ENCODE peak calls at places on chromosomes 1 and 21, in six cellular contexts. J is HCT116, X is H1, V is GM12878, Y is SK-N-SH, Z is K562. T is an unnamed sample. For H3K27me3, the result is how much of the 10 kb centered on the place peaks cover.

GRCh38 chr21:28675265-28676041 is 317.2 kb downstream of the LTN1 start:
- DNase-seq in J (no peak), X (no peak), V (no peak), Y (no peak), Z (no peak), T (peak)

GRCh38 chr1:50620680-50621329 is 197.6 kb upstream of the DMRTA2 start:
- DNase-seq in J (peak), X (peak), V (no peak), Y (no peak), Z (peak), T (peak)

GRCh38 chr1:63671514-63671913 is 78.3 kb downstream of the PGM1 start:
- DNase-seq in J (no peak), X (no peak), V (no peak), Y (no peak), Z (no peak), T (no peak)

GRCh38 chr1:116337398-116337797 is 35.6 kb upstream of the ATP1A1 start:
- DNase-seq in J (no peak), X (no peak), V (no peak), Y (no peak), Z (no peak), T (no peak)

GRCh38 chr1:212782422-212783154 is 9.0 kb downstream of the NSL1 start:
- DNase-seq in J (no peak), X (no peak), V (no peak), Y (peak), Z (peak), T (peak)

GRCh38 chr1:186740324-186740723 is 60.1 kb upstream of the PTGS2 start:
- DNase-seq in J (no peak), X (no peak), V (no peak), Y (no peak), Z (no peak), T (no peak)

GRCh38 chr1:230863449-230863848 is 4.9 kb downstream of the C1orf198 start:
- DNase-seq in J (no peak), X (no peak), V (no peak), Y (no peak), Z (no peak), T (no peak)

GRCh38 chr1:200353232-200353631 is 56.6 kb downstream of the ZNF281 start:
- DNase-seq in J (no peak), X (no peak), V (no peak), Y (no peak), Z (no peak), T (no peak)

GRCh38 chr1:10969267-10969970 is 43.0 kb upstream of the TARDBP start:
- DNase-seq in J (no peak), X (no peak), V (no peak), Y (no peak), Z (no peak), T (no peak)

GRCh38 chr21:43691086-43691795 is 27.7 kb upstream of the PDXK start:
- DNase-seq in J (no peak), X (no peak), V (no peak), Y (no peak), Z (no peak), T (no peak)

GRCh38 chr1:30410153-30410851 is 313.1 kb downstream of the MATN1 start:
- DNase-seq in J (no peak), X (no peak), V (no peak), Y (no peak), Z (no peak), T (no peak)

GRCh38 chr1:86517336-86517735 is 29.5 kb upstream of the CLCA4 start:
- DNase-seq in J (peak), X (no peak), V (no peak), Y (no peak), Z (no peak), T (no peak)

GRCh38 chr1:182735343-182735742 is 51.0 kb upstream of the RGS8 start:
- DNase-seq in J (no peak), X (no peak), V (no peak), Y (peak), Z (no peak), T (no peak)

GRCh38 chr1:63798284-63798683 is 24.5 kb downstream of the ROR1 start:
- DNase-seq in J (no peak), X (no peak), V (no peak), Y (no peak), Z (no peak), T (no peak)

GRCh38 chr1:202162418-202163280 is 2.2 kb upstream of the PTPN7 start:
- DNase-seq in J (no peak), X (no peak), V (no peak), Y (no peak), Z (peak), T (no peak)

GRCh38 chr21:17783816-17784598 is 35.1 kb downstream of the C21orf91 start:
- DNase-seq in J (no peak), X (no peak), V (peak), Y (no peak), Z (no peak), T (no peak)

GRCh38 chr1:236302941-236303340 is 21.2 kb upstream of the ERO1B start:
- DNase-seq in J (no peak), X (no peak), V (no peak), Y (no peak), Z (no peak), T (no peak)

GRCh38 chr1:6822530-6823359 is 37.5 kb downstream of the CAMTA1 start:
- DNase-seq in J (no peak), X (no peak), V (peak), Y (no peak), Z (no peak), T (no peak)

GRCh38 chr1:181173761-181174371 is 85.4 kb downstream of the IER5 start:
- DNase-seq in J (no peak), X (no peak), V (no peak), Y (no peak), Z (peak), T (no peak)

GRCh38 chr1:8702121-8702520 is 115.3 kb downstream of the RERE start:
- DNase-seq in J (no peak), X (no peak), V (no peak), Y (peak), Z (peak), T (peak)

GRCh38 chr21:38556390-38556789 is 58.1 kb upstream of the ERG start:
- DNase-seq in J (no peak), X (no peak), V (no peak), Y (no peak), Z (no peak), T (no peak)

GRCh38 chr21:31103571-31104265 is 65.4 kb upstream of the KRTAP19-8 start:
- DNase-seq in J (no peak), X (no peak), V (no peak), Y (no peak), Z (no peak), T (no peak)

GRCh38 chr1:172382949-172383348 is 37.5 kb upstream of the C1orf105 start:
- DNase-seq in J (no peak), X (no peak), V (no peak), Y (no peak), Z (no peak), T (no peak)

GRCh38 chr21:38234395-38235142 is 22.2 kb upstream of the KCNJ15 start:
- DNase-seq in J (no peak), X (no peak), V (no peak), Y (no peak), Z (no peak), T (no peak)

GRCh38 chr1:44602675-44603610 is 71.3 kb downstream of the TMEM53 start:
- DNase-seq in J (no peak), X (no peak), V (no peak), Y (peak), Z (no peak), T (no peak)

GRCh38 chr1:89907669-89908293 is 86.9 kb downstream of the LRRC8D start:
- DNase-seq in J (no peak), X (no peak), V (no peak), Y (no peak), Z (peak), T (peak)

GRCh38 chr1:29688477-29689365 is 452.4 kb downstream of the PTPRU start:
- DNase-seq in J (no peak), X (no peak), V (no peak), Y (no peak), Z (peak), T (peak)

GRCh38 chr1:212132040-212132439 is 96.5 kb downstream of the DTL start:
- DNase-seq in J (no peak), X (no peak), V (no peak), Y (no peak), Z (no peak), T (no peak)

GRCh38 chr1:76354236-76354635 is 279.7 kb downstream of the ST6GALNAC3 start:
- DNase-seq in J (no peak), X (no peak), V (no peak), Y (no peak), Z (no peak), T (no peak)

GRCh38 chr1:80375662-80376061 is 1369.1 kb upstream of the ADGRL4 start:
- DNase-seq in J (no peak), X (no peak), V (no peak), Y (no peak), Z (no peak), T (no peak)

GRCh38 chr1:239539856-239540255 is 153.5 kb downstream of the CHRM3 start:
- DNase-seq in J (no peak), X (no peak), V (no peak), Y (no peak), Z (no peak), T (no peak)

GRCh38 chr21:38768385-38769071 is 37.2 kb upstream of the ETS2 start:
- DNase-seq in J (no peak), X (no peak), V (no peak), Y (no peak), Z (no peak), T (no peak)

GRCh38 chr1:101295212-101295611 is 58.4 kb downstream of the S1PR1 start:
- DNase-seq in J (no peak), X (no peak), V (no peak), Y (no peak), Z (no peak), T (no peak)

GRCh38 chr1:161483361-161483760 is 21.9 kb upstream of the FCGR2A start:
- DNase-seq in J (no peak), X (no peak), V (no peak), Y (no peak), Z (no peak), T (no peak)

GRCh38 chr1:161480381-161481035 is 24.7 kb upstream of the FCGR2A start:
- DNase-seq in J (no peak), X (no peak), V (no peak), Y (no peak), Z (no peak), T (no peak)

GRCh38 chr1:161482610-161483009 is 22.6 kb upstream of the FCGR2A start:
- DNase-seq in J (no peak), X (no peak), V (no peak), Y (no peak), Z (no peak), T (no peak)

GRCh38 chr1:161481624-161482392 is 23.4 kb upstream of the FCGR2A start:
- DNase-seq in J (no peak), X (no peak), V (no peak), Y (no peak), Z (no peak), T (no peak)

DNA sequence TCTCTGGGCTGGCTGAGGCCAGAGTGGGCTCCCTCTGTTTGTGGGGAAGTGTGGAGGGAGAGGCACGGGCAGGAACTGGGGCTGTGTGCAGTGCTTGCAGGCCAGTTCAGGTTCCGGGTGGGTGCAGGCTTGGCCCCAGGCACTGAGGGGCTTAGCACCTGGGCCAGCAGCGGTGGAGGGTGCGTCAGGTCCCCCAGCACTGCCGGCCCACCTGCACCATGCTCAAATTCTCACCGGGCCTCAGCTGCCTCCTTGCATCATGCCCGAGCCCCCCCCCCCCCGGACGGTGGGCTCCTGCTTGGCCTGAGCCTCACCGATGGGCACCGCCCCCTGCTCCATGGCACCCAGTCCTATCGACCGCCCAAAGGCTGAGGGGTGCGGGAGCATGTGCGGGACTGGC is 26.3 kb upstream of the FCGR2A start:
- DNase-seq in J (no peak), X (no peak), V (no peak), Y (no peak), Z (no peak), T (no peak)
- H3K27me3 ChIP-seq in J (under half), X (under half), V (under half), Y (half or more), Z (under half), T (under half)

GRCh38 chr21:45496968-45497845 is 45.0 kb downstream of the SLC19A1 start:
- DNase-seq in J (no peak), X (no peak), V (no peak), Y (no peak), Z (no peak), T (no peak)
- TF ChIP-seq POLR2AphosphoS5 in J (no peak), X (no peak), V (no peak), Y (no peak), Z (no peak), T (no peak)

GRCh38 chr1:61743432-61743705 is 1.1 kb downstream of the PATJ start:
- DNase-seq in J (no peak), X (no peak), V (no peak), Y (no peak), Z (no peak), T (no peak)

GRCh38 chr1:61746768-61747167 is 4.5 kb downstream of the PATJ start:
- DNase-seq in J (no peak), X (no peak), V (no peak), Y (no peak), Z (peak), T (no peak)

GRCh38 chr1:61743716-61744620 is 1.7 kb downstream of the PATJ start:
- DNase-seq in J (no peak), X (no peak), V (no peak), Y (no peak), Z (no peak), T (no peak)

GRCh38 chr1:61742620-61743431 is 546 bp downstream of the PATJ start:
- DNase-seq in J (no peak), X (no peak), V (no peak), Y (peak), Z (no peak), T (peak)

GRCh38 chr1:61741682-61742619 is at the start of gene PATJ:
- DNase-seq in J (peak), X (peak), V (no peak), Y (peak), Z (no peak), T (peak)
- H3K9ac ChIP-seq in J (peak), X (peak), V (peak), Y (peak), Z (no peak), T (peak)

DNA sequence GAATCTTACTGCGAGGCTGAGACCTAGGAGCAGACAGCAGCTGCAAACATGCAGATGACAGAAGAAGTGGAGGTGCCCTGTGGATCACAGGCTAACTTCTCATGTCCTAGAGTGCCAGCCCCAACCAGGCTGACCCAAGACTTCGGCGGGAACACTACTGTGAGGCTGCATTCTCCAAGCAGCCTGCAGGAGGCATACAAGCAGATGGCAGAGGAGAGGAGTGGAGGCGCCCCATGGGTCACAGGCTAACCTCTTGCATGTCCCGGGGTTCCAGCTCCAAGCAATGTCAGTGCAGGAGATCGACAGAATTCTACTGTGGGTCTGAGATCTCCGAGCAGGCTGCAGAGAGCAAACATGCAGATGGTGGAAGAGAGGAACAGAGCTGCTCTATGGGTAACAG is 98.1 kb upstream of the ZNF678 start:
- DNase-seq in J (no peak), X (no peak), V (no peak), Y (no peak), Z (no peak), T (no peak)
- H3K27me3 ChIP-seq in J (under half), X (under half), V (under half), Y (under half), Z (under half), T (under half)

GRCh38 chr1:91851130-91852010 is 34.6 kb downstream of the TGFBR3 start:
- DNase-seq in J (no peak), X (no peak), V (no peak), Y (peak), Z (no peak), T (peak)
- TF ChIP-seq POLR2AphosphoS5 in J (no peak), X (no peak), V (no peak), Y (no peak), Z (no peak), T (no peak)

GRCh38 chr1:245313581-245313980 is 158.8 kb downstream of the KIF26B start:
- DNase-seq in J (no peak), X (no peak), V (no peak), Y (no peak), Z (no peak), T (no peak)

GRCh38 chr1:245306628-245307410 is 152.0 kb downstream of the KIF26B start:
- DNase-seq in J (no peak), X (no peak), V (no peak), Y (peak), Z (no peak), T (no peak)

GRCh38 chr1:245311887-245312286 is 157.1 kb downstream of the KIF26B start:
- DNase-seq in J (no peak), X (no peak), V (no peak), Y (no peak), Z (no peak), T (no peak)

GRCh38 chr1:245306020-245306419 is 151.2 kb downstream of the KIF26B start:
- DNase-seq in J (no peak), X (no peak), V (no peak), Y (no peak), Z (no peak), T (no peak)

GRCh38 chr1:245310605-245311531 is 156.1 kb downstream of the KIF26B start:
- DNase-seq in J (no peak), X (no peak), V (peak), Y (peak), Z (no peak), T (no peak)
- H3K9ac ChIP-seq in J (no peak), X (no peak), V (peak), Y (no peak), Z (no peak), T (no peak)

GRCh38 chr1:165395522-165396300 is 39.2 kb upstream of the LMX1A start:
- DNase-seq in J (no peak), X (no peak), V (peak), Y (no peak), Z (no peak), T (no peak)
- H3K27me3 ChIP-seq in J (under half), X (under half), V (under half), Y (under half), Z (under half), T (under half)

T was measured in endothelial cell of umbilical vein.